ENCODE peak calls at places on chromosomes 2 and 18, in four cellular contexts. G is prostate gland, L is adrenal gland, D is transverse colon. U is an unnamed sample.
A peak's percentile ranks its signal among the peaks of the same experiment; 100 is the strongest.

GRCh38 chr2:141728886-141729285 is 401.9 kb downstream of the LRP1B start:
- DNase-seq in G (no peak), L (no peak), D (no peak), U (no peak)

GRCh38 chr2:85792783-85793441 is 39.1 kb downstream of the ATOH8 start:
- DNase-seq in G (no peak), L (peak; percentile 70), D (no peak), U (no peak)

GRCh38 chr2:46873632-46874068 is 42.0 kb downstream of the MCFD2 start:
- DNase-seq in G (peak; percentile 38), L (peak; percentile 94), D (peak; percentile 73), U (peak; percentile 22)

GRCh38 chr2:69605332-69605731 is 38.2 kb downstream of the AAK1 start:
- DNase-seq in G (no peak), L (no peak), D (no peak), U (no peak)

GRCh38 chr18:8659609-8660242 is 45.6 kb upstream of the MTCL1 start:
- DNase-seq in G (no peak), L (no peak), D (no peak), U (no peak)

GRCh38 chr2:15715596-15715995 is 123.9 kb downstream of the DDX1 start:
- DNase-seq in G (no peak), L (no peak), D (no peak), U (no peak)

GRCh38 chr2:121911036-121911435 is 155.6 kb downstream of the TSN start:
- DNase-seq in G (no peak), L (no peak), D (no peak), U (no peak)

GRCh38 chr2:127254386-127254981 is 34.4 kb upstream of the CYP27C1 start:
- DNase-seq in G (no peak), L (no peak), D (no peak), U (no peak)

GRCh38 chr2:21307037-21307436 is 183.3 kb downstream of the TDRD15 start:
- DNase-seq in G (no peak), L (no peak), D (no peak), U (no peak)

GRCh38 chr18:685438-685837 is 27.0 kb downstream of the ENOSF1 start:
- DNase-seq in G (no peak), L (no peak), D (no peak), U (peak; percentile 63)

GRCh38 chr2:189179607-189179979 is at the start of gene COL5A2:
- DNase-seq in G (no peak), L (peak; percentile 48), D (peak; percentile 24), U (no peak)
- TF ChIP-seq POLR2A in G (no peak), L (no peak), D (peak; percentile 44), U (no peak)

GRCh38 chr2:231483398-231484329 is 19.4 kb upstream of the NCL start:
- DNase-seq in G (no peak), L (peak; percentile 27), D (peak; percentile 12), U (peak; percentile 62)
- TF ChIP-seq POLR2A in G (no peak), L (no peak), D (no peak), U (no peak)

GRCh38 chr2:36432479-36432878 is 76.9 kb downstream of the CRIM1 start:
- DNase-seq in G (no peak), L (no peak), D (no peak), U (no peak)

GRCh38 chr2:36423172-36423571 is 67.6 kb downstream of the CRIM1 start:
- DNase-seq in G (no peak), L (no peak), D (peak; percentile 38), U (no peak)

GRCh38 chr2:36425771-36426340 is 70.3 kb downstream of the CRIM1 start:
- DNase-seq in G (no peak), L (no peak), D (no peak), U (no peak)

GRCh38 chr2:36423619-36424120 is 68.1 kb downstream of the CRIM1 start:
- DNase-seq in G (no peak), L (no peak), D (no peak), U (no peak)

GRCh38 chr2:36427790-36428243 is 72.2 kb downstream of the CRIM1 start:
- DNase-seq in G (no peak), L (no peak), D (no peak), U (no peak)
- TF ChIP-seq POLR2A in G (no peak), L (no peak), D (no peak), U (no peak)

GRCh38 chr18:49813321-49814146 is at the start of gene ACAA2:
- DNase-seq in G (peak; percentile 81), L (peak; percentile 87), D (peak; percentile 93), U (peak; percentile 97)
- TF ChIP-seq POLR2A in G (peak; percentile 66), L (peak; percentile 56), D (peak; percentile 88), U (peak; percentile 77)

GRCh38 chr2:189658808-189659207 is 2.5 kb upstream of the ASNSD1 start:
- DNase-seq in G (no peak), L (no peak), D (no peak), U (no peak)
- TF ChIP-seq POLR2A in G (no peak), L (no peak), D (no peak), U (no peak)